ENCODE peak calls at places on chromosome 3, in five cellular contexts. Y is brain microvascular endothelial cell, K is iris pigment epithelial cell, H is GM03348, U is NCI-H2081 treated with DMSO at 0.1 percent for 48 hours. Z is an unnamed sample.

GRCh38 chr3:119700269-119700919 is 2.4 kb upstream of the CFAP91 start:
- DNase-seq in Y (peak), K (peak), H (no peak), U (no peak), Z (peak)

GRCh38 chr3:72766866-72767265 is 81.4 kb downstream of the SHQ1 start:
- DNase-seq in Y (no peak), K (no peak), H (no peak), U (no peak), Z (no peak)

GRCh38 chr3:11390411-11391171 is 118.4 kb downstream of the ATG7 start:
- DNase-seq in Y (no peak), K (peak), H (peak), U (no peak), Z (no peak)

GRCh38 chr3:178352300-178353021 is 183.8 kb upstream of the KCNMB2 start:
- DNase-seq in Y (peak), K (peak), H (peak), U (no peak), Z (no peak)

GRCh38 chr3:125356140-125357026 is 18.7 kb downstream of the ZNF148 start:
- DNase-seq in Y (no peak), K (no peak), H (peak), U (no peak), Z (no peak)

GRCh38 chr3:149273096-149273751 is 51.6 kb upstream of the CP start:
- DNase-seq in Y (peak), K (peak), H (peak), U (peak), Z (peak)

GRCh38 chr3:151765685-151766084 is 32.0 kb downstream of the AADACL2 start:
- DNase-seq in Y (no peak), K (peak), H (no peak), U (no peak), Z (no peak)

GRCh38 chr3:49422379-49423248 is at the start of gene AMT:
- DNase-seq in Y (no peak), K (peak), H (no peak), U (no peak), Z (no peak)

GRCh38 chr3:72821170-72821781 is 27.0 kb downstream of the SHQ1 start:
- DNase-seq in Y (peak), K (peak), H (no peak), U (peak), Z (no peak)

GRCh38 chr3:127304121-127304744 is 16.4 kb upstream of the PRR20G start:
- DNase-seq in Y (no peak), K (no peak), H (no peak), U (peak), Z (no peak)

GRCh38 chr3:42442640-42443039 is 32.2 kb upstream of the LYZL4 start:
- DNase-seq in Y (no peak), K (peak), H (no peak), U (no peak), Z (no peak)

Z was measured in GM12878.